ENCODE peak calls at places on chromosomes 5 and 9, in four cellular contexts. P is H1, T is HepG2, L is HEK293T. W is an unnamed sample.

GRCh38 chr5:98576275-98576674 is 197.2 kb upstream of the RGMB start:
- DNase-seq in L (no peak), P (no peak), T (no peak), W (no peak)

GRCh38 chr5:1332461-1333001 is 12.4 kb downstream of the CLPTM1L start:
- DNase-seq in P (no peak), L (no peak), T (no peak), W (no peak)

GRCh38 chr9:120668399-120668798 is 45.9 kb downstream of the MEGF9 start:
- DNase-seq in L (no peak), P (no peak), T (no peak), W (no peak)

GRCh38 chr5:141757402-141757801 is 75.4 kb upstream of the ARAP3 start:
- DNase-seq in T (no peak), L (peak; percentile 50), P (no peak), W (no peak)

GRCh38 chr9:84513473-84513872 is 156.1 kb upstream of the NTRK2 start:
- DNase-seq in T (no peak), P (no peak), L (no peak), W (no peak)

GRCh38 chr5:30030110-30030509 is 1163.4 kb upstream of the CDH6 start:
- DNase-seq in L (no peak), P (no peak), T (no peak), W (no peak)

GRCh38 chr9:112487799-112488345 is 1.2 kb downstream of the KIAA1958 start:
- DNase-seq in T (no peak), L (peak; percentile 17), P (no peak), W (peak; percentile 2)

GRCh38 chr5:5494489-5495402 is 72.3 kb downstream of the ICE1 start:
- DNase-seq in T (peak; percentile 51), P (peak; percentile 96), L (peak; percentile 80), W (peak; percentile 64)

GRCh38 chr9:10612649-10613398 is at the start of gene PTPRD:
- DNase-seq in P (peak; percentile 79), T (peak; percentile 32), L (peak; percentile 50), W (peak; percentile 68)

GRCh38 chr5:153490124-153491085 is at the start of gene GRIA1:
- DNase-seq in L (no peak), T (no peak), P (peak; percentile 60), W (peak; percentile 16)

GRCh38 chr5:137564475-137564961 is 65.4 kb upstream of the SPOCK1 start:
- DNase-seq in P (no peak), L (no peak), T (no peak), W (no peak)

GRCh38 chr5:32100230-32100629 is 73.9 kb downstream of the GOLPH3 start:
- DNase-seq in T (no peak), P (peak; percentile 36), L (no peak), W (no peak)

GRCh38 chr9:35042081-35042604 is 30.3 kb downstream of the VCP start:
- DNase-seq in L (no peak), T (no peak), P (no peak), W (no peak)

GRCh38 chr9:115691686-115692085 is 461.9 kb upstream of the PAPPA start:
- DNase-seq in T (no peak), L (no peak), P (no peak), W (no peak)

GRCh38 chr9:35162605-35163315 is 951 bp downstream of the UNC13B start:
- DNase-seq in T (no peak), L (no peak), P (no peak), W (no peak)

GRCh38 chr5:1011226-1011631 is 2.6 kb downstream of the NKD2 start:
- DNase-seq in L (peak; percentile 70), T (peak; percentile 38), P (peak; percentile 90), W (no peak)

DNA sequence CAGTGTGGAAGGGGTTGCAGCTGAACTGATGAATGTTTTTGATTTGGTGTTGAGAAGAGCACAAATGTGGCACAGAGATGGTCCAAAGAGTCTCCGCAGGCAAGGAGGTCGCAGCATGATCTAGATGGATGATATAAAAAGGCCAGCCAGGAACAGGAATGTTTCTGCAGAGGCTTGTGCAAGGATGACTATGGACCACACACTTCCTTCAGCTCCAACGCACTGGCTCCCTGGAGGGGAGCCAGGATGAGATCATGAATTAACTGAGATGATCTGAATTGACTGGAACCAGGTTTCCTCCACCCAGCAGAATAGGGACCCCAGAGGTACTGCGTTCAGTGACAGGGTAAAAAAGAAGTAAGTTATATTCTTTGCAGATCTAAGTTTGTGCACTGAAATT is 89.0 kb downstream of the ARSB start:
- DNase-seq in T (no peak), L (no peak), P (no peak), W (no peak)
- TF ChIP-seq SUZ12 in T (no peak), L (no peak), P (no peak), W (no peak)

DNA sequence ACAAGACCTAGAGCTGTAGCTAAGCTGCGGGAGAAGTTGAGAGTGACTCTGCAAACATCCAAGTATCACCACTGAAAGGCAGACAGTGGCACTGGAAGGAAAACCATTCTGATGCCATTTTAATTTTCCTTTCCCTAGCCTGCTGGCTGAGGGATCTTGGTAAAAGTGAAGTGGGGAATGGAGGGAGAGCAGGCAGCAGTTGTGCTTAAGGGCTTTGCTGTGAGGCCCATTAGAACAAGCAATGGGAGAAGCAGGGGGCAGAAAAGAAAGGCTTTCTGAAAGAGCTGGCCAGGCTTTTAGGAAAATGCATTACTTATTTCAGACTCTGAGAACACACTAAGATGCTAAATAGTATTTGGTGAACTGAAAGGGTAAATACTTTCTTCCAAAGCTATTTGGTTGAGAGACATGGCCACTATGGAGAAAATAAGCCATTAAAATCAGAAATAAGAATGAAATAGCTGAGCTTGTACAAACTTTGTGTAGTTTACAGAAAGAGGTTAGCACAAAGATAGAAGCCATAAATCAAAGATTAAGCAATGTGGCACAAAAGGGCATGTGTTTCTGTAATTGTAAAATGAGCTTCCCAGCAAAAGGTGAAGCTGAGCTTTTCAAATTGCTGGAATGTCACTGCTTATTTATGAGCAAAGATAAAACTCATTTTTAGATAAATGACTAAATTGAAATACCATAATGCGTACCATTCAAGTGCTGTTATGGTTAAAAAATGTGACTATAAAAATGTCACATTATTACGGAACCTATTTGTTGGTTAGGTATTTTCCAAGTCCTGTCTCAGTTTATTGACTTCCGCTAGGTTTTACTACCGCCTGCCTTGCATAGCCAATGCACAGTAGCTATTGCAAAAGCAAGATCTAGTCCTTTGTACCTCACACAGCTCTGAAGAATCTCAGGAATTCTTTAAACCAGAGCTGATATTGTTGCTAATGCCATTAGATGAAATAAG is 20.8 kb downstream of the SNCAIP start:
- DNase-seq in L (no peak), T (no peak), P (no peak), W (no peak)
- TF ChIP-seq SUZ12 in L (no peak), T (no peak), P (no peak), W (no peak)

GRCh38 chr5:59002162-59002825 is 419.4 kb downstream of the RAB3C start:
- DNase-seq in L (no peak), T (no peak), P (no peak), W (no peak)

GRCh38 chr5:59001716-59002115 is 418.8 kb downstream of the RAB3C start:
- DNase-seq in P (no peak), T (no peak), L (no peak), W (no peak)

GRCh38 chr5:59001154-59001553 is 418.3 kb downstream of the RAB3C start:
- DNase-seq in P (no peak), T (no peak), L (no peak), W (no peak)

GRCh38 chr5:58998539-58998938 is 415.7 kb downstream of the RAB3C start:
- DNase-seq in P (no peak), T (no peak), L (no peak), W (no peak)

GRCh38 chr5:58999804-59000595 is 417.1 kb downstream of the RAB3C start:
- DNase-seq in T (no peak), L (peak; percentile 11), P (peak; percentile 61), W (no peak)
- TF ChIP-seq SUZ12 in T (no peak), L (no peak), P (no peak), W (no peak)

GRCh38 chr5:97142521-97143254 is at the start of gene LIX1:
- DNase-seq in P (peak; percentile 62), L (peak; percentile 68), T (peak; percentile 27), W (peak; percentile 58)
- TF ChIP-seq SUZ12 in P (no peak), L (no peak), T (no peak), W (no peak)

DNA sequence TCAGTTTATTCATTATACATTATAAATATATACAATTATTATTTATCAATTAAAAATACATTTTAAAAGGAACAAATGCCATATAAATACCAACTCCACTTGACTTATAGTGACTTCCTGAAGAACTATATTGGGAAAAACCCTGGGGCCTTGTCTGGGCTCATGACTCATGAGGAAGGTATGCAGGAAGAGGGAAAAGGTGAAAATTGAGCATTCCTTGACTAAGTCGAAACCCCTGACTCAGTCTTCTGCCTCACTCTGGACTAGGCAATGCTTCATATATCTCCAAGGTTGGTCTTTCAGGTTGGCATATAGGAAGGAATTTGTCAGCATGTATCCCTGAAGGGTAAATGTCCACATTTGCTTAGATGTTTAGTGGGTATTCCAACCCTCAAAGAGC is 78.5 kb downstream of the SH3TC2 start:
- DNase-seq in T (no peak), P (no peak), L (no peak), W (peak; percentile 44)
- TF ChIP-seq SUZ12 in T (no peak), P (no peak), L (no peak), W (no peak)

DNA sequence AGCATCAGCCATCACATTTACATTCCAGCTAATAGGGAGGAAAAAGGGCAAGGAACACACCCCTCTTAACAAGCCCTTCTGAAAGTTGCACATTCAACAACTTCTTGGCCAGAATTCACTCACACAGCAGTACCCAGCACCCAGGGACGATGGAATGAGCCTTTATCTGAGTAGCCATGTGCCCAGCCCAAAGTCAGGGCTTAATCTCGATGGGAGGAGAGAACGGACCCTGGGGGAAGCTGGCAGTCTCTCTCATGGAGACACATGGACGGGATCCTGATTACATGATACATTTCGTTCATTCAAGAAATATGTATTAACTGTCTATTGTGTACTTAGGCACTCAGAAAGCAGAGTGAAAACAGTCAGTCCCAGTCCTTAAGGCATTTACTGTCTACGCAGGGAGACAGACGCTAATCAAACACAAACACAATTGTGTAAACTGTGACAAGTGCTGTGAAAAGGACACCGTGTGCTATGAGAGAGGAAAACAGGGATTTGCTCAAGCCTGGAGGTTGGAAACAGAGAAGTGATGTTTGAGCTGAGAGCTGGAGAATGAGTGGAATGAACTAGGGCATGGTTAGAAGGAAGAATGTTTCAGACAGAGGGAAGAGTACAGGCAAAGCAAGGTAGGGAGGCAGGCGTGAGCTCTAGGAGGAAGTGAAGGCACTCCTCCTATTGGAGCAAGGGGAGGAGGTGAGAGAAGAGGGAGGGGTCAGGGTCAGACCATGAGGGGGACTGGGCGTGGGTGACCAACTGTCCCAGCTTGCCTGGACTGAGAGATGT is 7.4 kb downstream of the OTULINL start:
- DNase-seq in T (no peak), L (no peak), P (no peak), W (no peak)
- TF ChIP-seq SUZ12 in T (no peak), L (no peak), P (no peak), W (no peak)

DNA sequence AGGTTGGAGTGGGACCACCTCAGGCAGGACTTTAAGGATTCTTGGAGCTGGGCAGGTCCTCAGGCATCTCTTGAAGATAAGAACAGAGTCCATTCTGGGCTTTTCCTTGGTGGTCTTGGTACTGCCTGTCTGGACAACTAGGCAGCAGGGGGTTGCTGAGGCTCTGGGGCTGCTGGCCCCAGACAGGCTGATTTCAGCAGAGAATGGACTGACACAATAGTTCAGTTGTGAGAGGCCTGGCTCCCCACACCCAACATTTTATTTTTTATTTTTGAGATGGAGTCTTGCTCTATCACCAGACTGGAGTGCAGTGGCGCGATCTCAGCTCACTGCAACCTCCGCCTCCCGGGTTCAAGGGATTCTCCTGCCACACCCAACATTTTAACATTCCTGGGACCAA is 4.6 kb downstream of the ANGPTL2 start:
- DNase-seq in T (no peak), L (no peak), P (no peak), W (no peak)
- TF ChIP-seq SUZ12 in T (no peak), L (no peak), P (no peak), W (no peak)